ENCODE peak calls at places on chromosome 19, in five cellular contexts. I is adrenal gland, N is WERI-Rb-1, Z is AG09309, J is fibroblast of mammary gland. M is an unnamed sample.

GRCh38 chr19:30367001-30367400 is 5.2 kb upstream of the ZNF536 start:
- DNase-seq in I (no peak), N (no peak), Z (no peak), J (no peak), M (no peak)

GRCh38 chr19:47241919-47242644 is 11.1 kb upstream of the BBC3 start:
- DNase-seq in I (no peak), N (no peak), Z (no peak), J (no peak), M (no peak)

GRCh38 chr19:51354742-51355148 is 11.4 kb downstream of the ETFB start:
- DNase-seq in I (no peak), N (no peak), Z (no peak), J (no peak), M (peak; percentile 91)

GRCh38 chr19:16678498-16678897 is 17.6 kb downstream of the TMEM38A start:
- DNase-seq in I (no peak), N (no peak), Z (no peak), J (no peak), M (no peak)

GRCh38 chr19:7556696-7557315 is 21.3 kb downstream of the PNPLA6 start:
- DNase-seq in I (no peak), N (no peak), Z (no peak), J (no peak), M (no peak)

GRCh38 chr19:31408460-31409124 is 59.4 kb upstream of the TSHZ3 start:
- DNase-seq in I (no peak), N (no peak), Z (peak; percentile 62), J (peak; percentile 92), M (no peak)

GRCh38 chr19:16367269-16367683 is 42.6 kb downstream of the KLF2 start:
- DNase-seq in I (no peak), N (no peak), Z (no peak), J (no peak), M (no peak)

GRCh38 chr19:29524201-29524911 is 1.4 kb upstream of the VSTM2B start:
- DNase-seq in I (no peak), N (no peak), Z (no peak), J (no peak), M (no peak)

GRCh38 chr19:50725218-50725931 is 2.2 kb downstream of the CLEC11A start:
- DNase-seq in I (no peak), N (no peak), Z (no peak), J (no peak), M (no peak)

GRCh38 chr19:12967907-12968306 is 1.5 kb upstream of the DAND5 start:
- DNase-seq in I (no peak), N (no peak), Z (no peak), J (peak; percentile 63), M (no peak)

GRCh38 chr19:56097776-56098175 is 23.3 kb downstream of the ZNF787 start:
- DNase-seq in I (no peak), N (no peak), Z (no peak), J (no peak), M (no peak)

GRCh38 chr19:13833330-13834265 is 38.4 kb downstream of the ZSWIM4 start:
- DNase-seq in I (peak; percentile 96), N (peak; percentile 94), Z (no peak), J (peak; percentile 85), M (peak; percentile 92)

GRCh38 chr19:35346193-35347052 is 1.3 kb upstream of the FFAR1 start:
- DNase-seq in I (no peak), N (no peak), Z (no peak), J (no peak), M (peak; percentile 37)

GRCh38 chr19:31220540-31220939 is 128.7 kb downstream of the TSHZ3 start:
- DNase-seq in I (no peak), N (no peak), Z (no peak), J (peak; percentile 33), M (no peak)

GRCh38 chr19:5850743-5851293 is 431 bp downstream of the FUT3 start:
- DNase-seq in I (peak; percentile 72), N (no peak), Z (no peak), J (peak; percentile 65), M (no peak)

GRCh38 chr19:51692065-51692915 is 840 bp upstream of the SPACA6 start:
- DNase-seq in I (peak; percentile 35), N (no peak), Z (no peak), J (no peak), M (no peak)

GRCh38 chr19:43310221-43310620 is 40.9 kb upstream of the PSG9 start:
- DNase-seq in I (no peak), N (no peak), Z (no peak), J (no peak), M (no peak)

GRCh38 chr19:8681345-8682021 is 17.1 kb downstream of the ACTL9 start:
- DNase-seq in I (no peak), N (no peak), Z (no peak), J (no peak), M (no peak)

GRCh38 chr19:18969953-18970659 is 29.1 kb upstream of the HOMER3 start:
- DNase-seq in I (no peak), N (no peak), Z (no peak), J (no peak), M (no peak)

GRCh38 chr19:45098521-45099464 is 5.8 kb downstream of the PPP1R37 start:
- DNase-seq in I (peak; percentile 58), N (no peak), Z (no peak), J (peak; percentile 48), M (no peak)

GRCh38 chr19:55590621-55591020 is 8.7 kb downstream of the FIZ1 start:
- DNase-seq in I (no peak), N (no peak), Z (no peak), J (no peak), M (peak; percentile 31)

GRCh38 chr19:49593233-49594113 is 2.5 kb downstream of the PRR12 start:
- DNase-seq in I (peak; percentile 93), N (peak; percentile 94), Z (peak; percentile 41), J (peak; percentile 89), M (peak; percentile 86)

GRCh38 chr19:7494416-7495098 is 5.7 kb upstream of the PEX11G start:
- DNase-seq in I (peak; percentile 88), N (peak; percentile 30), Z (no peak), J (peak; percentile 18), M (no peak)

GRCh38 chr19:31448221-31448657 is 99.0 kb upstream of the TSHZ3 start:
- DNase-seq in I (no peak), N (no peak), Z (peak; percentile 31), J (peak; percentile 91), M (no peak)

GRCh38 chr19:13537454-13537853 is 31.2 kb upstream of the CACNA1A start:
- DNase-seq in I (no peak), N (no peak), Z (no peak), J (no peak), M (no peak)

GRCh38 chr19:7819337-7819736 is 10.7 kb upstream of the EVI5L start:
- DNase-seq in I (no peak), N (no peak), Z (no peak), J (no peak), M (no peak)

GRCh38 chr19:19470579-19470978 is 44.8 kb downstream of the TSSK6 start:
- DNase-seq in I (no peak), N (no peak), Z (no peak), J (no peak), M (no peak)

GRCh38 chr19:5436101-5436947 is 18.9 kb upstream of the ZNRF4 start:
- DNase-seq in I (peak; percentile 19), N (peak; percentile 92), Z (peak; percentile 10), J (peak; percentile 16), M (peak; percentile 60)

DNA sequence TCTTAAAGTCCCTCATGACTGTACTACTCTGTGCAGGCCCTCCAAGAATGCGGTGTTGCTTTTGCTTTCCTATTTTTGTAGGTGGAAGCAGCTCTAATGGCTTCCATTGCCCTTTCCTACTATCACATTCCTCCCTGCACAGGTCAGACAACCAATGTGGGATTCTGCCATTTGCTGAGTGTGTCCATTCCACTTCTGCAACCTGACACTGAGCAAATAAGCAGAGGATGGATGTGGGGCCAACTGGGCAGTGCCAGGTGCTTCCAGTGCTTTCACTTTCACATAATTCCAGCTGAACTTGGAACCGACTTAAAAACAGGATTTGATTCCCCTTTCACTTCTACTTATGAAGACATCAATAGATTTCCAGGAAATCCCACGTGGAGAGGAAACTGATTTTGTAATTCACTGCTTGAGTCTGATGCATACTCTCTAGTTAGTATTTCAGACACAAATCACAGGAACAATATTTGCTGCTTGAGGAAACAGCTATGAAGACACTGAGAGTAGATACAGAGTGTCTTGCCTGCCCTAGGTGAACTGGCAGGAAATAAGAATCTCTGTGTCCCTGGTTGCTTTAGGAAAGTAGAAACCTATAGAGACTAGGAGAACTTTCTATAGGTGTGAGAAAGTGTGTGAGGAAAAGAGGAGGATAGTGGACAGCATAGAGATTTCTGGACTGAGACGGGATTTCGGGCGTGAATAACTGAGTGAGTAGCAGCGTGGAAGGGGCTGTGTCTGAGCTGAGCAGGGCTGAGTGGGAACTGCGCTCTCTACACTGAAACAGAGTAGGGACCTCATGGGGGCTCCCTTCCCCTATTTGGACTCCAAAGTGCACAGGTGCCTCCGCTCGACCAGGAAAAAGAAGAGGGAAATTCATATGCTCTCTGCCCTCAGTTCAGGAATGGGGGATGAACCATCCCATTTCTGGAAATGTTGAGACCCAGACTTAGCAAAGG is 22.5 kb downstream of the LGALS16 start:
- DNase-seq in I (no peak), N (no peak), Z (no peak), J (peak; percentile 5), M (no peak)
- H3K4me3 ChIP-seq in I (no peak overlapping the region), N (no peak overlapping the region), Z (no peak overlapping the region), J (no peak overlapping the region), M (no peak overlapping the region)

DNA sequence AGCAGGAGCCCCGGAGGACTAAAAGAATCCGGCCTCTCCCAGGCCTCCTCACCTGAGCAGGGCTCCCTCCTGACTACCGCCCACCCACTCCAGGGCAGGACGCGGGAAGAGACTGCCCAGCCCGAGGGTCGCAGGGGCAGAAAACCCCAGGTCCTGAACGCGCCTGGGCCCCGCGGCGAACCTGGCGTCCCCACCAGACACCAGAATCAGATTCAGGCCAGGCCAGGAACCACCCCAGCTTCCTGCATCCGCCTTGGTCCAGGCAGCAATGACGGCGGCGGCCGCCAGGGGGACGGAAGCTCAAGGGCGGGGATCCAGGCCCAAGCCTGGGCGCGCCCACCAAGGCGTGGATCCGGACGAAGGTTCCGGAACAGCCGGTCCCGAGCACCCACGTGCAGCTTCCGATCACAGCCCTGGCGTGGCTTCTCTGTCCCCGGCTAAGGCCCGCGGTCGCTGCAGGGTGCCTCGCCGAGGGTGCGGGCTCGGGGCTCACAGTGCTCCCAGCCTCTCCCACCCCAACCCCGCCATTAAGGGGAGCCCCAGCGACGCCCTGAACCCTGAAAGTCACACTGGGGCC is 3.6 kb downstream of the LGALS7 start:
- DNase-seq in I (peak; percentile 68), N (no peak), Z (no peak), J (peak; percentile 72), M (no peak)
- H3K4me3 ChIP-seq in I (no peak overlapping the region), N (no peak overlapping the region), Z (peak overlapping the region; percentile 23), J (no peak overlapping the region), M (no peak overlapping the region)

GRCh38 chr19:3817761-3818160 is 31.6 kb upstream of the MATK start:
- DNase-seq in I (no peak), N (no peak), Z (no peak), J (no peak), M (no peak)

GRCh38 chr19:3816566-3817218 is 30.5 kb upstream of the MATK start:
- DNase-seq in I (no peak), N (no peak), Z (no peak), J (no peak), M (no peak)

GRCh38 chr19:3818918-3819317 is 32.7 kb upstream of the MATK start:
- DNase-seq in I (no peak), N (no peak), Z (no peak), J (no peak), M (no peak)

GRCh38 chr19:3819989-3820388 is 33.8 kb upstream of the MATK start:
- DNase-seq in I (no peak), N (no peak), Z (no peak), J (no peak), M (no peak)

GRCh38 chr19:3818479-3818878 is 32.3 kb upstream of the MATK start:
- DNase-seq in I (no peak), N (no peak), Z (peak; percentile 13), J (peak; percentile 30), M (no peak)
- H3K4me3 ChIP-seq in I (no peak overlapping the region), N (no peak overlapping the region), Z (no peak overlapping the region), J (no peak overlapping the region), M (no peak overlapping the region)

GRCh38 chr19:15252398-15253018 is 20.3 kb upstream of the EPHX3 start:
- DNase-seq in I (no peak), N (peak; percentile 40), Z (no peak), J (peak; percentile 68), M (no peak)
- H3K4me3 ChIP-seq in I (no peak overlapping the region), N (no peak overlapping the region), Z (no peak overlapping the region), J (no peak overlapping the region), M (no peak overlapping the region)